ENCODE peak calls at places on chromosomes 11 and 22, in five cellular contexts. One of them, this sample, is unnamed.

GRCh38 chr11:70536051-70536877 is 137.9 kb downstream of the CTTN start:
- DNase-seq in RWPE1: no peak
- DNase-seq in activated CD4-positive, alpha-beta T cell treated with anti-CD3 and anti-CD28 coated beads, Interleukin-2, amount 50 U/mL, for 4 hours: no peak
- DNase-seq in nephron progenitor cell: no peak
- DNase-seq in iris pigment epithelial cell: no peak
- DNase-seq in this sample: no peak

GRCh38 chr22:30931541-30932300 is 36.9 kb downstream of the MORC2 start:
- DNase-seq in RWPE1: no peak
- DNase-seq in activated CD4-positive, alpha-beta T cell treated with anti-CD3 and anti-CD28 coated beads, Interleukin-2, amount 50 U/mL, for 4 hours: no peak
- DNase-seq in nephron progenitor cell: no peak
- DNase-seq in iris pigment epithelial cell: no peak
- DNase-seq in this sample: no peak

GRCh38 chr11:27203077-27203476 is 159.9 kb downstream of the CCDC34 start:
- DNase-seq in RWPE1: no peak
- DNase-seq in activated CD4-positive, alpha-beta T cell treated with anti-CD3 and anti-CD28 coated beads, Interleukin-2, amount 50 U/mL, for 4 hours: no peak
- DNase-seq in nephron progenitor cell: no peak
- DNase-seq in iris pigment epithelial cell: no peak
- DNase-seq in this sample: no peak

GRCh38 chr11:17513853-17514252 is 30.4 kb downstream of the USH1C start:
- DNase-seq in RWPE1: no peak
- DNase-seq in activated CD4-positive, alpha-beta T cell treated with anti-CD3 and anti-CD28 coated beads, Interleukin-2, amount 50 U/mL, for 4 hours: no peak
- DNase-seq in nephron progenitor cell: no peak
- DNase-seq in iris pigment epithelial cell: peak
- DNase-seq in this sample: peak

GRCh38 chr22:17314472-17314871 is 54.8 kb upstream of the CECR2 start:
- DNase-seq in RWPE1: no peak
- DNase-seq in activated CD4-positive, alpha-beta T cell treated with anti-CD3 and anti-CD28 coated beads, Interleukin-2, amount 50 U/mL, for 4 hours: no peak
- DNase-seq in nephron progenitor cell: no peak
- DNase-seq in iris pigment epithelial cell: no peak
- DNase-seq in this sample: no peak

GRCh38 chr11:95076416-95076815 is 9.7 kb downstream of the SRSF8 start:
- DNase-seq in RWPE1: peak
- DNase-seq in activated CD4-positive, alpha-beta T cell treated with anti-CD3 and anti-CD28 coated beads, Interleukin-2, amount 50 U/mL, for 4 hours: no peak
- DNase-seq in nephron progenitor cell: no peak
- DNase-seq in iris pigment epithelial cell: peak
- DNase-seq in this sample: peak

GRCh38 chr11:59283825-59284772 is 71.4 kb upstream of the MPEG1 start:
- DNase-seq in RWPE1: peak
- DNase-seq in activated CD4-positive, alpha-beta T cell treated with anti-CD3 and anti-CD28 coated beads, Interleukin-2, amount 50 U/mL, for 4 hours: peak
- DNase-seq in nephron progenitor cell: peak
- DNase-seq in iris pigment epithelial cell: peak
- DNase-seq in this sample: peak

GRCh38 chr22:30875481-30876215 is 92.9 kb downstream of the MORC2 start:
- DNase-seq in RWPE1: no peak
- DNase-seq in activated CD4-positive, alpha-beta T cell treated with anti-CD3 and anti-CD28 coated beads, Interleukin-2, amount 50 U/mL, for 4 hours: no peak
- DNase-seq in nephron progenitor cell: no peak
- DNase-seq in iris pigment epithelial cell: no peak
- DNase-seq in this sample: no peak

GRCh38 chr22:41479671-41480396 is 10.9 kb downstream of the ACO2 start:
- DNase-seq in RWPE1: no peak
- DNase-seq in activated CD4-positive, alpha-beta T cell treated with anti-CD3 and anti-CD28 coated beads, Interleukin-2, amount 50 U/mL, for 4 hours: no peak
- DNase-seq in nephron progenitor cell: no peak
- DNase-seq in iris pigment epithelial cell: peak
- DNase-seq in this sample: peak

GRCh38 chr11:12687740-12688139 is 13.5 kb downstream of the TEAD1 start:
- DNase-seq in RWPE1: peak
- DNase-seq in activated CD4-positive, alpha-beta T cell treated with anti-CD3 and anti-CD28 coated beads, Interleukin-2, amount 50 U/mL, for 4 hours: no peak
- DNase-seq in nephron progenitor cell: no peak
- DNase-seq in iris pigment epithelial cell: no peak
- DNase-seq in this sample: no peak

GRCh38 chr11:20013346-20014066 is 146.8 kb downstream of the DBX1 start:
- DNase-seq in RWPE1: no peak
- DNase-seq in activated CD4-positive, alpha-beta T cell treated with anti-CD3 and anti-CD28 coated beads, Interleukin-2, amount 50 U/mL, for 4 hours: no peak
- DNase-seq in nephron progenitor cell: no peak
- DNase-seq in iris pigment epithelial cell: peak
- DNase-seq in this sample: peak

GRCh38 chr11:96191752-96192151 is 151.2 kb downstream of the MAML2 start:
- DNase-seq in RWPE1: no peak
- DNase-seq in activated CD4-positive, alpha-beta T cell treated with anti-CD3 and anti-CD28 coated beads, Interleukin-2, amount 50 U/mL, for 4 hours: no peak
- DNase-seq in nephron progenitor cell: no peak
- DNase-seq in iris pigment epithelial cell: no peak
- DNase-seq in this sample: no peak

GRCh38 chr11:73416711-73417265 is 40.6 kb downstream of the RELT start:
- DNase-seq in RWPE1: no peak
- DNase-seq in activated CD4-positive, alpha-beta T cell treated with anti-CD3 and anti-CD28 coated beads, Interleukin-2, amount 50 U/mL, for 4 hours: no peak
- DNase-seq in nephron progenitor cell: no peak
- DNase-seq in iris pigment epithelial cell: no peak
- DNase-seq in this sample: no peak

GRCh38 chr22:23547818-23548500 is 32.1 kb downstream of the IGLL1 start:
- DNase-seq in RWPE1: no peak
- DNase-seq in activated CD4-positive, alpha-beta T cell treated with anti-CD3 and anti-CD28 coated beads, Interleukin-2, amount 50 U/mL, for 4 hours: no peak
- DNase-seq in nephron progenitor cell: no peak
- DNase-seq in iris pigment epithelial cell: no peak
- DNase-seq in this sample: peak

GRCh38 chr22:19870153-19871022 is 15.7 kb upstream of the GNB1L start:
- DNase-seq in RWPE1: no peak
- DNase-seq in activated CD4-positive, alpha-beta T cell treated with anti-CD3 and anti-CD28 coated beads, Interleukin-2, amount 50 U/mL, for 4 hours: no peak
- DNase-seq in nephron progenitor cell: no peak
- DNase-seq in iris pigment epithelial cell: no peak
- DNase-seq in this sample: no peak

GRCh38 chr11:79198898-79199250 is 242.0 kb downstream of the TENM4 start:
- DNase-seq in RWPE1: no peak
- DNase-seq in activated CD4-positive, alpha-beta T cell treated with anti-CD3 and anti-CD28 coated beads, Interleukin-2, amount 50 U/mL, for 4 hours: no peak
- DNase-seq in nephron progenitor cell: no peak
- DNase-seq in iris pigment epithelial cell: peak
- DNase-seq in this sample: peak

GRCh38 chr11:57391546-57391945 is 1.1 kb upstream of the PRG2 start:
- DNase-seq in RWPE1: no peak
- DNase-seq in activated CD4-positive, alpha-beta T cell treated with anti-CD3 and anti-CD28 coated beads, Interleukin-2, amount 50 U/mL, for 4 hours: no peak
- DNase-seq in nephron progenitor cell: no peak
- DNase-seq in iris pigment epithelial cell: no peak
- DNase-seq in this sample: no peak

GRCh38 chr22:22712092-22712658 is 67.8 kb downstream of the GGTLC2 start:
- DNase-seq in RWPE1: no peak
- DNase-seq in activated CD4-positive, alpha-beta T cell treated with anti-CD3 and anti-CD28 coated beads, Interleukin-2, amount 50 U/mL, for 4 hours: no peak
- DNase-seq in nephron progenitor cell: no peak
- DNase-seq in iris pigment epithelial cell: no peak
- DNase-seq in this sample: no peak

GRCh38 chr11:109644158-109644557 is 222.2 kb downstream of the C11orf87 start:
- DNase-seq in RWPE1: no peak
- DNase-seq in activated CD4-positive, alpha-beta T cell treated with anti-CD3 and anti-CD28 coated beads, Interleukin-2, amount 50 U/mL, for 4 hours: no peak
- DNase-seq in nephron progenitor cell: no peak
- DNase-seq in iris pigment epithelial cell: no peak
- DNase-seq in this sample: peak

GRCh38 chr22:46514592-46515207 is 22.7 kb downstream of the CELSR1 start:
- DNase-seq in RWPE1: peak
- DNase-seq in activated CD4-positive, alpha-beta T cell treated with anti-CD3 and anti-CD28 coated beads, Interleukin-2, amount 50 U/mL, for 4 hours: no peak
- DNase-seq in nephron progenitor cell: no peak
- DNase-seq in iris pigment epithelial cell: peak
- DNase-seq in this sample: peak

GRCh38 chr22:20448630-20449029 is 11.0 kb upstream of the SCARF2 start:
- DNase-seq in RWPE1: no peak
- DNase-seq in activated CD4-positive, alpha-beta T cell treated with anti-CD3 and anti-CD28 coated beads, Interleukin-2, amount 50 U/mL, for 4 hours: no peak
- DNase-seq in nephron progenitor cell: no peak
- DNase-seq in iris pigment epithelial cell: no peak
- DNase-seq in this sample: no peak

GRCh38 chr11:58629857-58630256 is 7.4 kb downstream of the CNTF start:
- DNase-seq in RWPE1: peak
- DNase-seq in activated CD4-positive, alpha-beta T cell treated with anti-CD3 and anti-CD28 coated beads, Interleukin-2, amount 50 U/mL, for 4 hours: no peak
- DNase-seq in nephron progenitor cell: no peak
- DNase-seq in iris pigment epithelial cell: peak
- DNase-seq in this sample: peak

GRCh38 chr11:109350091-109350490 is 71.9 kb upstream of the C11orf87 start:
- DNase-seq in RWPE1: no peak
- DNase-seq in activated CD4-positive, alpha-beta T cell treated with anti-CD3 and anti-CD28 coated beads, Interleukin-2, amount 50 U/mL, for 4 hours: no peak
- DNase-seq in nephron progenitor cell: no peak
- DNase-seq in iris pigment epithelial cell: no peak
- DNase-seq in this sample: no peak

GRCh38 chr11:115112779-115113178 is 391.4 kb downstream of the CADM1 start:
- DNase-seq in RWPE1: no peak
- DNase-seq in activated CD4-positive, alpha-beta T cell treated with anti-CD3 and anti-CD28 coated beads, Interleukin-2, amount 50 U/mL, for 4 hours: no peak
- DNase-seq in nephron progenitor cell: no peak
- DNase-seq in iris pigment epithelial cell: no peak
- DNase-seq in this sample: no peak

GRCh38 chr22:23225724-23226496 is 45.6 kb downstream of the BCR start:
- DNase-seq in RWPE1: peak
- DNase-seq in activated CD4-positive, alpha-beta T cell treated with anti-CD3 and anti-CD28 coated beads, Interleukin-2, amount 50 U/mL, for 4 hours: no peak
- DNase-seq in nephron progenitor cell: no peak
- DNase-seq in iris pigment epithelial cell: peak
- DNase-seq in this sample: peak

GRCh38 chr22:20131856-20132685 is 467 bp downstream of the ZDHHC8 start:
- DNase-seq in RWPE1: no peak
- DNase-seq in activated CD4-positive, alpha-beta T cell treated with anti-CD3 and anti-CD28 coated beads, Interleukin-2, amount 50 U/mL, for 4 hours: no peak
- DNase-seq in nephron progenitor cell: peak
- DNase-seq in iris pigment epithelial cell: no peak
- DNase-seq in this sample: no peak

GRCh38 chr22:45334068-45334467 is 24.3 kb downstream of the FAM118A start:
- DNase-seq in RWPE1: peak
- DNase-seq in activated CD4-positive, alpha-beta T cell treated with anti-CD3 and anti-CD28 coated beads, Interleukin-2, amount 50 U/mL, for 4 hours: no peak
- DNase-seq in nephron progenitor cell: no peak
- DNase-seq in iris pigment epithelial cell: no peak
- DNase-seq in this sample: no peak

GRCh38 chr11:130451261-130452019 is 3.0 kb downstream of the ADAMTS15 start:
- DNase-seq in RWPE1: no peak
- DNase-seq in activated CD4-positive, alpha-beta T cell treated with anti-CD3 and anti-CD28 coated beads, Interleukin-2, amount 50 U/mL, for 4 hours: no peak
- DNase-seq in nephron progenitor cell: no peak
- DNase-seq in iris pigment epithelial cell: peak
- DNase-seq in this sample: no peak

This sample was measured in MCF 10A.